ENCODE peak calls at places on chromosome 19, in ten cellular contexts. One of them, this sample, is unnamed.

GRCh38 chr19:50476943-50477264 is 256 bp upstream of the GARIN5A start:
- DNase-seq in uterus: no peak
- DNase-seq in mucosa of descending colon: no peak
- DNase-seq in bronchial epithelial cell: no peak
- DNase-seq in PC-9: no peak
- DNase-seq in upper lobe of left lung: no peak
- DNase-seq in fibroblast of lung: no peak
- DNase-seq in cardiac muscle cell: no peak
- DNase-seq in GM23338: no peak
- DNase-seq in stomach: no peak
- DNase-seq in this sample: no peak

GRCh38 chr19:35318679-35319448 is 10.1 kb upstream of the CD22 start:
- DNase-seq in uterus: peak; percentile 74
- DNase-seq in mucosa of descending colon: peak; percentile 15
- DNase-seq in bronchial epithelial cell: peak; percentile 46
- DNase-seq in PC-9: peak; percentile 99
- DNase-seq in upper lobe of left lung: peak; percentile 62
- DNase-seq in fibroblast of lung: peak; percentile 29
- DNase-seq in cardiac muscle cell: peak; percentile 58
- DNase-seq in GM23338: no peak
- DNase-seq in stomach: peak; percentile 32
- DNase-seq in this sample: no peak

GRCh38 chr19:9917322-9917721 is 19.0 kb downstream of the OLFM2 start:
- DNase-seq in uterus: peak; percentile 24
- DNase-seq in mucosa of descending colon: peak; percentile 38
- DNase-seq in bronchial epithelial cell: peak; percentile 46
- DNase-seq in PC-9: no peak
- DNase-seq in upper lobe of left lung: no peak
- DNase-seq in fibroblast of lung: peak; percentile 37
- DNase-seq in cardiac muscle cell: peak; percentile 58
- DNase-seq in GM23338: peak; percentile 91
- DNase-seq in stomach: peak; percentile 26
- DNase-seq in this sample: no peak

GRCh38 chr19:28710278-28710677 is 502.7 kb downstream of the UQCRFS1 start:
- DNase-seq in uterus: no peak
- DNase-seq in mucosa of descending colon: peak; percentile 6
- DNase-seq in bronchial epithelial cell: peak; percentile 61
- DNase-seq in PC-9: peak; percentile 46
- DNase-seq in upper lobe of left lung: no peak
- DNase-seq in fibroblast of lung: peak; percentile 62
- DNase-seq in cardiac muscle cell: peak; percentile 82
- DNase-seq in GM23338: peak; percentile 79
- DNase-seq in stomach: no peak
- DNase-seq in this sample: peak; percentile 6

GRCh38 chr19:37251308-37252229 is 33.6 kb downstream of the ZNF383 start:
- DNase-seq in uterus: peak; percentile 75
- DNase-seq in mucosa of descending colon: peak; percentile 45
- DNase-seq in bronchial epithelial cell: peak; percentile 98
- DNase-seq in PC-9: peak; percentile 94
- DNase-seq in upper lobe of left lung: peak; percentile 90
- DNase-seq in fibroblast of lung: peak; percentile 100
- DNase-seq in cardiac muscle cell: peak; percentile 98
- DNase-seq in GM23338: no peak
- DNase-seq in stomach: peak; percentile 43
- DNase-seq in this sample: peak; percentile 29

GRCh38 chr19:51136891-51137551 is 5.1 kb upstream of the SIGLEC7 start:
- DNase-seq in uterus: no peak
- DNase-seq in mucosa of descending colon: no peak
- DNase-seq in bronchial epithelial cell: no peak
- DNase-seq in PC-9: no peak
- DNase-seq in upper lobe of left lung: no peak
- DNase-seq in fibroblast of lung: no peak
- DNase-seq in cardiac muscle cell: peak; percentile 55
- DNase-seq in GM23338: no peak
- DNase-seq in stomach: no peak
- DNase-seq in this sample: no peak

GRCh38 chr19:33432408-33433170 is 59.1 kb downstream of the CEBPG start:
- DNase-seq in uterus: no peak
- DNase-seq in mucosa of descending colon: no peak
- DNase-seq in bronchial epithelial cell: no peak
- DNase-seq in PC-9: no peak
- DNase-seq in upper lobe of left lung: no peak
- DNase-seq in fibroblast of lung: no peak
- DNase-seq in cardiac muscle cell: no peak
- DNase-seq in GM23338: no peak
- DNase-seq in stomach: no peak
- DNase-seq in this sample: no peak

GRCh38 chr19:14022469-14022868 is 5.5 kb upstream of the RLN3 start:
- DNase-seq in uterus: no peak
- DNase-seq in mucosa of descending colon: no peak
- DNase-seq in bronchial epithelial cell: no peak
- DNase-seq in PC-9: peak; percentile 77
- DNase-seq in upper lobe of left lung: no peak
- DNase-seq in fibroblast of lung: peak; percentile 73
- DNase-seq in cardiac muscle cell: peak; percentile 55
- DNase-seq in GM23338: no peak
- DNase-seq in stomach: no peak
- DNase-seq in this sample: no peak

GRCh38 chr19:33248954-33249613 is 23.4 kb upstream of the SLC7A10 start:
- DNase-seq in uterus: no peak
- DNase-seq in mucosa of descending colon: no peak
- DNase-seq in bronchial epithelial cell: no peak
- DNase-seq in PC-9: peak; percentile 61
- DNase-seq in upper lobe of left lung: peak; percentile 92
- DNase-seq in fibroblast of lung: no peak
- DNase-seq in cardiac muscle cell: no peak
- DNase-seq in GM23338: no peak
- DNase-seq in stomach: peak; percentile 30
- DNase-seq in this sample: no peak

GRCh38 chr19:29942404-29943261 is 594 bp downstream of the URI1 start:
- DNase-seq in uterus: peak; percentile 29
- DNase-seq in mucosa of descending colon: peak; percentile 75
- DNase-seq in bronchial epithelial cell: no peak
- DNase-seq in PC-9: no peak
- DNase-seq in upper lobe of left lung: peak; percentile 94
- DNase-seq in fibroblast of lung: peak; percentile 36
- DNase-seq in cardiac muscle cell: peak; percentile 52
- DNase-seq in GM23338: peak; percentile 71
- DNase-seq in stomach: peak; percentile 71
- DNase-seq in this sample: peak; percentile 88

GRCh38 chr19:40809358-40810086 is 10.5 kb downstream of the EGLN2 start:
- DNase-seq in uterus: peak; percentile 36
- DNase-seq in mucosa of descending colon: no peak
- DNase-seq in bronchial epithelial cell: no peak
- DNase-seq in PC-9: no peak
- DNase-seq in upper lobe of left lung: peak; percentile 70
- DNase-seq in fibroblast of lung: no peak
- DNase-seq in cardiac muscle cell: no peak
- DNase-seq in GM23338: no peak
- DNase-seq in stomach: no peak
- DNase-seq in this sample: no peak
- H3K4me3 ChIP-seq in uterus: no peak overlapping the region
- H3K4me3 ChIP-seq in mucosa of descending colon: no peak overlapping the region
- H3K4me3 ChIP-seq in bronchial epithelial cell: no peak overlapping the region
- H3K4me3 ChIP-seq in PC-9: no peak overlapping the region
- H3K4me3 ChIP-seq in upper lobe of left lung: no peak overlapping the region
- H3K4me3 ChIP-seq in fibroblast of lung: no peak overlapping the region
- H3K4me3 ChIP-seq in cardiac muscle cell: no peak overlapping the region
- H3K4me3 ChIP-seq in GM23338: peak overlapping the region; percentile 63
- H3K4me3 ChIP-seq in stomach: peak overlapping the region; percentile 51
- H3K4me3 ChIP-seq in this sample: no peak overlapping the region

DNA sequence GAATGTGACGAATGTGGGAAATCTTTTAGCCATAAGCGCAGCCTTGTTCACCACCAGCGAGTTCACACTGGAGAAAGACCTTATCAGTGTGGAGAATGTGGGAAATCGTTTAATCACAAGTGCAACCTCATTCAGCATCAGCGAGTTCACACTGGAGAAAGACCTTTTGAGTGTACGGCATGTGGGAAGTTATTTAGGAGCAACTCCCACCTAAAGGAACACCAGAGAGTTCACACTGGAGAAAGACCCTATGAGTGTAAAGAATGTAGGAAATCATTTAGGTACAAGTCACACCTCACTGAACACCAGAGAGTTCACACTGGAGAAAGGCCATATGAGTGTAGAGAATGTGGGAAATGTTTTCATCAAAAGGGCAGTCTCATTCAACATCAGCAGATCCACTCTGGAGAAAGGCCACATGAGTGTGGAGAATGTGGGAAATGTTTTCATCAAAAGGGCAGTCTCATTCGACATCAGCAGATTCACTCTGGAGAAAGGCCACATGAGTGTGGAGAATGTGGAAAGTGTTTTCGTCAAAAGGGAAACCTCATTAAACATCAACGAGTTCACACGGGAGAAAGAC is 7.6 kb downstream of the ZNF776 start:
- DNase-seq in uterus: no peak
- DNase-seq in mucosa of descending colon: no peak
- DNase-seq in bronchial epithelial cell: no peak
- DNase-seq in PC-9: no peak
- DNase-seq in upper lobe of left lung: no peak
- DNase-seq in fibroblast of lung: no peak
- DNase-seq in cardiac muscle cell: no peak
- DNase-seq in GM23338: no peak
- DNase-seq in stomach: no peak
- DNase-seq in this sample: no peak
- H3K36me3 ChIP-seq in uterus: no peaks in the 10 kb centered on the region
- H3K36me3 ChIP-seq in mucosa of descending colon: peaks cover 34% of the 10 kb centered on the region
- H3K36me3 ChIP-seq in bronchial epithelial cell: peaks cover 32% of the 10 kb centered on the region
- H3K36me3 ChIP-seq in PC-9: peaks cover 83% of the 10 kb centered on the region
- H3K36me3 ChIP-seq in upper lobe of left lung: peaks cover 85% of the 10 kb centered on the region
- H3K36me3 ChIP-seq in fibroblast of lung: peaks cover 21% of the 10 kb centered on the region
- H3K36me3 ChIP-seq in cardiac muscle cell: peaks cover 65% of the 10 kb centered on the region
- H3K36me3 ChIP-seq in GM23338: peaks cover 61% of the 10 kb centered on the region
- H3K36me3 ChIP-seq in stomach: peaks cover 100% of the 10 kb centered on the region
- H3K36me3 ChIP-seq in this sample: peaks cover 37% of the 10 kb centered on the region

GRCh38 chr19:45772912-45773311 is 3.9 kb upstream of the SIX5 start:
- DNase-seq in uterus: no peak
- DNase-seq in mucosa of descending colon: no peak
- DNase-seq in bronchial epithelial cell: no peak
- DNase-seq in PC-9: no peak
- DNase-seq in upper lobe of left lung: no peak
- DNase-seq in fibroblast of lung: no peak
- DNase-seq in cardiac muscle cell: no peak
- DNase-seq in GM23338: no peak
- DNase-seq in stomach: no peak
- DNase-seq in this sample: no peak

GRCh38 chr19:45772130-45772880 is 3.3 kb upstream of the SIX5 start:
- DNase-seq in uterus: no peak
- DNase-seq in mucosa of descending colon: no peak
- DNase-seq in bronchial epithelial cell: no peak
- DNase-seq in PC-9: no peak
- DNase-seq in upper lobe of left lung: no peak
- DNase-seq in fibroblast of lung: no peak
- DNase-seq in cardiac muscle cell: no peak
- DNase-seq in GM23338: no peak
- DNase-seq in stomach: peak; percentile 46
- DNase-seq in this sample: no peak

GRCh38 chr19:45777395-45777961 is 4.8 kb downstream of the DMPK start:
- DNase-seq in uterus: no peak
- DNase-seq in mucosa of descending colon: no peak
- DNase-seq in bronchial epithelial cell: no peak
- DNase-seq in PC-9: no peak
- DNase-seq in upper lobe of left lung: peak; percentile 70
- DNase-seq in fibroblast of lung: no peak
- DNase-seq in cardiac muscle cell: no peak
- DNase-seq in GM23338: no peak
- DNase-seq in stomach: no peak
- DNase-seq in this sample: no peak

GRCh38 chr19:45773384-45773783 is 4.3 kb upstream of the SIX5 start:
- DNase-seq in uterus: no peak
- DNase-seq in mucosa of descending colon: no peak
- DNase-seq in bronchial epithelial cell: no peak
- DNase-seq in PC-9: no peak
- DNase-seq in upper lobe of left lung: no peak
- DNase-seq in fibroblast of lung: no peak
- DNase-seq in cardiac muscle cell: no peak
- DNase-seq in GM23338: no peak
- DNase-seq in stomach: peak; percentile 88
- DNase-seq in this sample: no peak

DNA sequence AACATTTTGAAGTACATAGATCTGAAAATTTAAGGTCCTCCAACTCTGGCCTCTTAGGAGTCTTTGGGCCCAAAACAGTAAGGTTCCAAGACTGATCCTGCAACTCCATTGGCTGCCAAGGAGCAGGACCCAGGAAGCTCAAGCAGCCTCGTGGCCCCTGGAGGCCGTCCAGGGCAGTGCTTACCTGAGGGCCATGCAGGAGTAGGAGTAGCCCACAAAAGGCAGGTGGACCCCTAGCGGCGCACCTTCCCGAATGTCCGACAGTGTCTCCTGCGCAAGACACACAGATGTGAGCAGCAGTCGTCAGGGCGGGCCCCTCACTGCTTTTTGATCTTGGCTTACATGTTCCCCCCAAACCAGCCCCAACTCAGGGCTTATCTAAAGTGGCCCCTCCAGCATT is 5.7 kb upstream of the SIX5 start:
- DNase-seq in uterus: no peak
- DNase-seq in mucosa of descending colon: no peak
- DNase-seq in bronchial epithelial cell: no peak
- DNase-seq in PC-9: no peak
- DNase-seq in upper lobe of left lung: no peak
- DNase-seq in fibroblast of lung: no peak
- DNase-seq in cardiac muscle cell: no peak
- DNase-seq in GM23338: peak; percentile 95
- DNase-seq in stomach: no peak
- DNase-seq in this sample: no peak
- TF ChIP-seq CTCF in uterus: no peak
- TF ChIP-seq CTCF in mucosa of descending colon: no peak
- TF ChIP-seq CTCF in bronchial epithelial cell: no peak
- TF ChIP-seq CTCF in PC-9: no peak
- TF ChIP-seq CTCF in upper lobe of left lung: no peak
- TF ChIP-seq CTCF in fibroblast of lung: no peak
- TF ChIP-seq CTCF in cardiac muscle cell: no peak
- TF ChIP-seq CTCF in GM23338: peak; percentile 65
- TF ChIP-seq CTCF in stomach: no peak
- TF ChIP-seq CTCF in this sample: no peak

DNA sequence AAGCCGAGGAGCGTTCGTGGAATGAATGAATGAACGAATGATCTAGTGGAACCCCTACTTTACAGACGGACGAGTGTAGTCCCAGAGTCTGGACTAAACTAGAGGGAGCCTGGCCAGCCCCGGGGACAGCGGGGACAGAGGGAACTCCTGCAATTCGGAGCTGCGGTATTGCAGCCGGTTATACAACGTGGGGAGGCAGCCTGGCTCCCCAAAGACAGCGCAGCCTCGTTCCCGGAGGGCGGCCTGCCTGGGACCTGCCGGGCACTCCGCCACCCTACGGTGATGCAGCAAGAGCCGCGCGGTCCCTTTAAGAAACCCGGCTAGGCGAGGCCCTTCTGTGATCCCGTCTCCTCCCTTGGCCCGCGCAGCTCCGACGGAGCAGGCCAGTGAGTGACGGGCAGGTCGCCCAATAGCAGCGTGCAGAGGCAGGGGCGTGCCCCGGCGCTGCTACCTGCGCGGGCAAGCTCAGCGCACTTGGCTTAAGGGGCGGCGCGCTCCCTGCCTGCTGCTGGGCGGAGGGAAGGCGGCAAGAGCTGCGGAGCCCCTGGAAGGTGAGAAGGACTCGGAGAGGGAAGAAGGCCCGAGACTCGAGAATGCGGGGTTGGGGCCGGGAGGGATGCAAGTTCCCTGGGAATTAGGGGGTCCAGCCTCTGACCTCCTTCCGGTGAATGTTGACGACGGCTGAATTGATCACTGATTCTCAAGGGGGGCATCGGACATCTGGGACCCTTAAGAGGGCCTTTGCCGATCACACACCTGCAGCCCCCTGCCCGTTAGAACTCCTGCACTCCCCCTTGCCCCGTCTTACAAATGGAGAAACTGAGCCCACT is at the start of gene ABCA7:
- DNase-seq in uterus: peak; percentile 97
- DNase-seq in mucosa of descending colon: peak; percentile 99
- DNase-seq in bronchial epithelial cell: peak; percentile 94
- DNase-seq in PC-9: peak; percentile 92
- DNase-seq in upper lobe of left lung: peak; percentile 100
- DNase-seq in fibroblast of lung: peak; percentile 97
- DNase-seq in cardiac muscle cell: peak; percentile 99
- DNase-seq in GM23338: peak; percentile 99
- DNase-seq in stomach: peak; percentile 100
- DNase-seq in this sample: peak; percentile 99
- H3K4me3 ChIP-seq in uterus: peak within 1 kb of the TSS; percentile 36
- H3K4me3 ChIP-seq in mucosa of descending colon: peak within 1 kb of the TSS; percentile 19
- H3K4me3 ChIP-seq in bronchial epithelial cell: peak within 1 kb of the TSS; percentile 67
- H3K4me3 ChIP-seq in PC-9: peak within 1 kb of the TSS; percentile 72
- H3K4me3 ChIP-seq in upper lobe of left lung: peak within 1 kb of the TSS; percentile 65
- H3K4me3 ChIP-seq in fibroblast of lung: peak within 1 kb of the TSS; percentile 61
- H3K4me3 ChIP-seq in cardiac muscle cell: peak within 1 kb of the TSS; percentile 38
- H3K4me3 ChIP-seq in GM23338: peak within 1 kb of the TSS; percentile 91
- H3K4me3 ChIP-seq in stomach: peak within 1 kb of the TSS; percentile 56
- H3K4me3 ChIP-seq in this sample: peak within 1 kb of the TSS; percentile 75

This sample was measured in GM06990.